ENCODE peak calls at places on chromosomes 5 and 9, in eight cellular contexts. W is activated naive CD8-positive, alpha-beta T cell treated with anti-CD3 and anti-CD28 coated beads for 36 hours; O is aorta; L is lower leg skin; C is ELR; M is germinal center; B is WTC11; T is right atrium auricular region. Z is an unnamed sample.

GRCh38 chr5:114179134-114179533 is 182.7 kb upstream of the KCNN2 start:
- DNase-seq in W (no peak), O (no peak), L (no peak), C (no peak), M (no peak), B (no peak), T (no peak), Z (no peak)

GRCh38 chr9:123569343-123569694 is 213.3 kb downstream of the CRB2 start:
- DNase-seq in W (no peak), O (no peak), L (no peak), C (no peak), M (no peak), B (no peak), T (no peak), Z (no peak)

GRCh38 chr5:111734597-111734996 is 22.4 kb downstream of the NREP start:
- DNase-seq in W (no peak), O (no peak), L (no peak), C (no peak), M (no peak), B (no peak), T (no peak), Z (no peak)

GRCh38 chr9:136170291-136170901 is 34.5 kb downstream of the LHX3 start:
- DNase-seq in W (peak; percentile 58), O (peak; percentile 44), L (no peak), C (peak; percentile 42), M (peak; percentile 84), B (peak; percentile 79), T (no peak), Z (peak; percentile 67)

GRCh38 chr5:102903074-102903871 is 148.2 kb downstream of the PAM start:
- DNase-seq in W (no peak), O (no peak), L (no peak), C (peak; percentile 36), M (no peak), B (no peak), T (no peak), Z (no peak)

GRCh38 chr9:86714976-86715375 is 232.3 kb downstream of the GAS1 start:
- DNase-seq in W (no peak), O (no peak), L (no peak), C (peak; percentile 63), M (no peak), B (no peak), T (no peak), Z (no peak)

GRCh38 chr5:36494756-36495637 is 111.4 kb upstream of the SLC1A3 start:
- DNase-seq in W (no peak), O (no peak), L (no peak), C (peak; percentile 42), M (no peak), B (no peak), T (no peak), Z (no peak)

GRCh38 chr5:81023261-81024015 is 63.3 kb downstream of the RASGRF2 start:
- DNase-seq in W (no peak), O (no peak), L (no peak), C (no peak), M (no peak), B (no peak), T (no peak), Z (no peak)

GRCh38 chr5:87020099-87020934 is 247.4 kb upstream of the RASA1 start:
- DNase-seq in W (peak; percentile 12), O (peak; percentile 80), L (no peak), C (peak; percentile 24), M (no peak), B (no peak), T (no peak), Z (no peak)

GRCh38 chr5:131381792-131382191 is 117.9 kb downstream of the CDC42SE2 start:
- DNase-seq in W (no peak), O (no peak), L (no peak), C (no peak), M (no peak), B (no peak), T (no peak), Z (no peak)

GRCh38 chr5:121976979-121977378 is 15.2 kb downstream of the SRFBP1 start:
- DNase-seq in W (no peak), O (no peak), L (no peak), C (peak; percentile 54), M (no peak), B (no peak), T (no peak), Z (no peak)

GRCh38 chr9:128066713-128067621 is at the start of gene NAIF1:
- DNase-seq in W (peak; percentile 96), O (peak; percentile 98), L (peak; percentile 99), C (peak; percentile 100), M (peak; percentile 96), B (peak; percentile 98), T (peak; percentile 99), Z (peak; percentile 98)

GRCh38 chr5:160278356-160278755 is 34.0 kb downstream of the CCNJL start:
- DNase-seq in W (no peak), O (no peak), L (no peak), C (no peak), M (no peak), B (no peak), T (no peak), Z (no peak)

GRCh38 chr9:83706703-83707517 is 848 bp downstream of the UBQLN1 start:
- DNase-seq in W (peak; percentile 80), O (peak; percentile 63), L (peak; percentile 90), C (peak; percentile 51), M (peak; percentile 41), B (peak; percentile 74), T (no peak), Z (peak; percentile 41)

GRCh38 chr5:167694562-167694961 is 596.9 kb upstream of the WWC1 start:
- DNase-seq in W (no peak), O (no peak), L (no peak), C (no peak), M (no peak), B (no peak), T (no peak), Z (no peak)

GRCh38 chr5:102537011-102537410 is 38.2 kb upstream of the SLCO6A1 start:
- DNase-seq in W (no peak), O (no peak), L (no peak), C (no peak), M (no peak), B (no peak), T (no peak), Z (no peak)

GRCh38 chr9:132733133-132733815 is 63.0 kb downstream of the GTF3C4 start:
- DNase-seq in W (no peak), O (no peak), L (no peak), C (peak; percentile 3), M (no peak), B (no peak), T (no peak), Z (no peak)

GRCh38 chr9:130053504-130054427 is at the start of gene GPR107:
- DNase-seq in W (peak; percentile 86), O (peak; percentile 91), L (peak; percentile 95), C (peak; percentile 81), M (peak; percentile 88), B (peak; percentile 74), T (peak; percentile 72), Z (peak; percentile 81)

Z was measured in naive B cell.